ENCODE peak calls at places on chromosomes 5 and 9, in nine cellular contexts. One of them, this sample, is unnamed.

GRCh38 chr5:16461782-16462181 is 3.8 kb downstream of the ZNF622 start:
- DNase-seq in NT2/D1: no peak
- DNase-seq in HCT116: no peak
- DNase-seq in Jurkat, Clone E6-1: no peak
- DNase-seq in aorta: no peak
- DNase-seq in AG04450: peak; percentile 91
- DNase-seq in CD8-positive, alpha-beta memory T cell: no peak
- DNase-seq in A549: no peak
- DNase-seq in dorsolateral prefrontal cortex: no peak
- DNase-seq in this sample: no peak

GRCh38 chr9:92048924-92049625 is 66.1 kb downstream of the SPTLC1 start:
- DNase-seq in dorsolateral prefrontal cortex: no peak
- DNase-seq in aorta: no peak
- DNase-seq in NT2/D1: no peak
- DNase-seq in Jurkat, Clone E6-1: no peak
- DNase-seq in AG04450: peak; percentile 18
- DNase-seq in HCT116: no peak
- DNase-seq in CD8-positive, alpha-beta memory T cell: no peak
- DNase-seq in A549: no peak
- DNase-seq in this sample: no peak

GRCh38 chr9:130500340-130500771 is 55.6 kb downstream of the ASS1 start:
- DNase-seq in CD8-positive, alpha-beta memory T cell: no peak
- DNase-seq in HCT116: no peak
- DNase-seq in aorta: no peak
- DNase-seq in AG04450: no peak
- DNase-seq in dorsolateral prefrontal cortex: no peak
- DNase-seq in A549: no peak
- DNase-seq in NT2/D1: no peak
- DNase-seq in Jurkat, Clone E6-1: no peak
- DNase-seq in this sample: no peak

GRCh38 chr9:116565986-116566385 is 121.1 kb upstream of the TRIM32 start:
- DNase-seq in Jurkat, Clone E6-1: no peak
- DNase-seq in dorsolateral prefrontal cortex: no peak
- DNase-seq in AG04450: no peak
- DNase-seq in HCT116: no peak
- DNase-seq in aorta: no peak
- DNase-seq in CD8-positive, alpha-beta memory T cell: no peak
- DNase-seq in A549: no peak
- DNase-seq in NT2/D1: no peak
- DNase-seq in this sample: no peak

GRCh38 chr9:29213374-29214161 is 1640.3 kb upstream of the C9orf72 start:
- DNase-seq in CD8-positive, alpha-beta memory T cell: no peak
- DNase-seq in Jurkat, Clone E6-1: no peak
- DNase-seq in aorta: no peak
- DNase-seq in AG04450: no peak
- DNase-seq in dorsolateral prefrontal cortex: no peak
- DNase-seq in HCT116: no peak
- DNase-seq in NT2/D1: peak; percentile 51
- DNase-seq in A549: peak; percentile 33
- DNase-seq in this sample: no peak

GRCh38 chr5:127556609-127557348 is 39.3 kb downstream of the PRRC1 start:
- DNase-seq in AG04450: no peak
- DNase-seq in A549: no peak
- DNase-seq in aorta: no peak
- DNase-seq in CD8-positive, alpha-beta memory T cell: no peak
- DNase-seq in HCT116: no peak
- DNase-seq in dorsolateral prefrontal cortex: no peak
- DNase-seq in NT2/D1: no peak
- DNase-seq in Jurkat, Clone E6-1: no peak
- DNase-seq in this sample: no peak

GRCh38 chr9:135365013-135365768 is 114.4 kb upstream of the PPP1R26 start:
- DNase-seq in CD8-positive, alpha-beta memory T cell: no peak
- DNase-seq in Jurkat, Clone E6-1: no peak
- DNase-seq in AG04450: no peak
- DNase-seq in NT2/D1: no peak
- DNase-seq in HCT116: no peak
- DNase-seq in aorta: no peak
- DNase-seq in A549: no peak
- DNase-seq in dorsolateral prefrontal cortex: no peak
- DNase-seq in this sample: no peak

GRCh38 chr9:13716620-13717019 is 437.1 kb upstream of the MPDZ start:
- DNase-seq in dorsolateral prefrontal cortex: no peak
- DNase-seq in Jurkat, Clone E6-1: no peak
- DNase-seq in HCT116: no peak
- DNase-seq in AG04450: no peak
- DNase-seq in A549: no peak
- DNase-seq in CD8-positive, alpha-beta memory T cell: no peak
- DNase-seq in aorta: no peak
- DNase-seq in NT2/D1: no peak
- DNase-seq in this sample: no peak

GRCh38 chr9:97675655-97676054 is 21.5 kb downstream of the XPA start:
- DNase-seq in A549: no peak
- DNase-seq in aorta: no peak
- DNase-seq in CD8-positive, alpha-beta memory T cell: no peak
- DNase-seq in AG04450: no peak
- DNase-seq in HCT116: no peak
- DNase-seq in NT2/D1: no peak
- DNase-seq in dorsolateral prefrontal cortex: no peak
- DNase-seq in Jurkat, Clone E6-1: no peak
- DNase-seq in this sample: no peak

GRCh38 chr9:91945277-91946074 is 4.6 kb downstream of the ROR2 start:
- DNase-seq in dorsolateral prefrontal cortex: no peak
- DNase-seq in AG04450: no peak
- DNase-seq in HCT116: no peak
- DNase-seq in A549: no peak
- DNase-seq in aorta: no peak
- DNase-seq in CD8-positive, alpha-beta memory T cell: no peak
- DNase-seq in NT2/D1: no peak
- DNase-seq in Jurkat, Clone E6-1: no peak
- DNase-seq in this sample: no peak

GRCh38 chr5:39657943-39658342 is 233.2 kb upstream of the DAB2 start:
- DNase-seq in A549: no peak
- DNase-seq in aorta: no peak
- DNase-seq in HCT116: no peak
- DNase-seq in Jurkat, Clone E6-1: peak; percentile 12
- DNase-seq in CD8-positive, alpha-beta memory T cell: no peak
- DNase-seq in dorsolateral prefrontal cortex: no peak
- DNase-seq in NT2/D1: no peak
- DNase-seq in AG04450: no peak
- DNase-seq in this sample: no peak

GRCh38 chr5:142685418-142686209 is at the start of gene FGF1:
- DNase-seq in Jurkat, Clone E6-1: no peak
- DNase-seq in NT2/D1: no peak
- DNase-seq in aorta: peak; percentile 60
- DNase-seq in CD8-positive, alpha-beta memory T cell: no peak
- DNase-seq in A549: no peak
- DNase-seq in dorsolateral prefrontal cortex: peak; percentile 62
- DNase-seq in HCT116: no peak
- DNase-seq in AG04450: no peak
- DNase-seq in this sample: no peak

GRCh38 chr5:32449216-32449721 is 4.7 kb upstream of the ZFR start:
- DNase-seq in NT2/D1: no peak
- DNase-seq in HCT116: no peak
- DNase-seq in AG04450: no peak
- DNase-seq in CD8-positive, alpha-beta memory T cell: no peak
- DNase-seq in Jurkat, Clone E6-1: no peak
- DNase-seq in aorta: no peak
- DNase-seq in A549: no peak
- DNase-seq in dorsolateral prefrontal cortex: no peak
- DNase-seq in this sample: no peak

GRCh38 chr5:135861646-135862045 is 27.2 kb downstream of the SLC25A48 start:
- DNase-seq in aorta: no peak
- DNase-seq in NT2/D1: no peak
- DNase-seq in AG04450: no peak
- DNase-seq in HCT116: no peak
- DNase-seq in CD8-positive, alpha-beta memory T cell: no peak
- DNase-seq in A549: no peak
- DNase-seq in dorsolateral prefrontal cortex: no peak
- DNase-seq in Jurkat, Clone E6-1: no peak
- DNase-seq in this sample: no peak

GRCh38 chr5:154541553-154541952 is 63.5 kb upstream of the HAND1 start:
- DNase-seq in dorsolateral prefrontal cortex: no peak
- DNase-seq in aorta: no peak
- DNase-seq in HCT116: peak; percentile 8
- DNase-seq in Jurkat, Clone E6-1: no peak
- DNase-seq in A549: peak; percentile 18
- DNase-seq in AG04450: no peak
- DNase-seq in CD8-positive, alpha-beta memory T cell: no peak
- DNase-seq in NT2/D1: no peak
- DNase-seq in this sample: peak; percentile 76

GRCh38 chr5:61257421-61257820 is 74.6 kb upstream of the ZSWIM6 start:
- DNase-seq in HCT116: no peak
- DNase-seq in aorta: no peak
- DNase-seq in A549: no peak
- DNase-seq in Jurkat, Clone E6-1: no peak
- DNase-seq in NT2/D1: no peak
- DNase-seq in CD8-positive, alpha-beta memory T cell: no peak
- DNase-seq in dorsolateral prefrontal cortex: no peak
- DNase-seq in AG04450: no peak
- DNase-seq in this sample: no peak

GRCh38 chr5:177098103-177098771 is 11.5 kb downstream of the FGFR4 start:
- DNase-seq in A549: no peak
- DNase-seq in NT2/D1: no peak
- DNase-seq in aorta: no peak
- DNase-seq in Jurkat, Clone E6-1: no peak
- DNase-seq in dorsolateral prefrontal cortex: no peak
- DNase-seq in CD8-positive, alpha-beta memory T cell: no peak
- DNase-seq in AG04450: no peak
- DNase-seq in HCT116: no peak
- DNase-seq in this sample: no peak

GRCh38 chr5:43309657-43310056 is 3.6 kb downstream of the HMGCS1 start:
- DNase-seq in HCT116: no peak
- DNase-seq in A549: no peak
- DNase-seq in AG04450: no peak
- DNase-seq in CD8-positive, alpha-beta memory T cell: no peak
- DNase-seq in dorsolateral prefrontal cortex: no peak
- DNase-seq in Jurkat, Clone E6-1: no peak
- DNase-seq in NT2/D1: no peak
- DNase-seq in aorta: no peak
- DNase-seq in this sample: no peak

DNA sequence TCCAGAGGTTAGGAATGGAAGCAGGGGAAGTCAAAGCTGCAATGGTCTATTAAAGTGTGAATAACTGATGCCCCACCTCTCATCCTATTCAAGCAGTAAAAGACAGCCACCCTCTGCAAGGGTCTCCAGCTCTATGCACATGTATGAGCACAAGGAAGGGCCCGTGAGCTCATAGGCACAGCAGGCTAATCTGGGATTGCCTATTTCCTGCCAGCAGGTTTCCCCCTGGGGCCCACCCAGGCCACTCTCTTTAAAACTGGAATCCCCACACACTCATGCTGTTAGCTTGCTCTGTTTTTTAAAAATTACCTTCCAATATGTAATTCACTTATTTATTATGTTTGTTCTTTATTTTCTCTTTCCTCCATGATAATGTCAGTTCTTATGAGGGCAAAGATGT is 48.7 kb upstream of the ZNF366 start:
- DNase-seq in A549: no peak
- DNase-seq in AG04450: no peak
- DNase-seq in NT2/D1: no peak
- DNase-seq in aorta: no peak
- DNase-seq in Jurkat, Clone E6-1: no peak
- DNase-seq in HCT116: no peak
- DNase-seq in dorsolateral prefrontal cortex: no peak
- DNase-seq in CD8-positive, alpha-beta memory T cell: no peak
- DNase-seq in this sample: no peak
- H3K4me3 ChIP-seq in A549: peak overlapping the region; percentile 39
- H3K4me3 ChIP-seq in AG04450: no peak overlapping the region
- H3K4me3 ChIP-seq in NT2/D1: peak overlapping the region; percentile 49
- H3K4me3 ChIP-seq in aorta: no peak overlapping the region
- H3K4me3 ChIP-seq in Jurkat, Clone E6-1: no peak overlapping the region
- H3K4me3 ChIP-seq in HCT116: no peak overlapping the region
- H3K4me3 ChIP-seq in dorsolateral prefrontal cortex: peak overlapping the region; percentile 32
- H3K4me3 ChIP-seq in CD8-positive, alpha-beta memory T cell: no peak overlapping the region
- H3K4me3 ChIP-seq in this sample: no peak overlapping the region

GRCh38 chr9:87193925-87194380 is 246.6 kb upstream of the GAS1 start:
- DNase-seq in HCT116: no peak
- DNase-seq in AG04450: peak; percentile 54
- DNase-seq in dorsolateral prefrontal cortex: no peak
- DNase-seq in Jurkat, Clone E6-1: no peak
- DNase-seq in aorta: peak; percentile 49
- DNase-seq in NT2/D1: no peak
- DNase-seq in CD8-positive, alpha-beta memory T cell: no peak
- DNase-seq in A549: no peak
- DNase-seq in this sample: no peak
- H3K4me3 ChIP-seq in HCT116: no peak overlapping the region
- H3K4me3 ChIP-seq in AG04450: no peak overlapping the region
- H3K4me3 ChIP-seq in dorsolateral prefrontal cortex: no peak overlapping the region
- H3K4me3 ChIP-seq in Jurkat, Clone E6-1: no peak overlapping the region
- H3K4me3 ChIP-seq in aorta: no peak overlapping the region
- H3K4me3 ChIP-seq in NT2/D1: no peak overlapping the region
- H3K4me3 ChIP-seq in CD8-positive, alpha-beta memory T cell: no peak overlapping the region
- H3K4me3 ChIP-seq in A549: no peak overlapping the region
- H3K4me3 ChIP-seq in this sample: no peak overlapping the region

GRCh38 chr5:157961828-157962390 is 103.0 kb upstream of the CLINT1 start:
- DNase-seq in A549: no peak
- DNase-seq in CD8-positive, alpha-beta memory T cell: no peak
- DNase-seq in HCT116: no peak
- DNase-seq in Jurkat, Clone E6-1: no peak
- DNase-seq in dorsolateral prefrontal cortex: no peak
- DNase-seq in NT2/D1: no peak
- DNase-seq in aorta: no peak
- DNase-seq in AG04450: no peak
- DNase-seq in this sample: no peak
- H3K4me3 ChIP-seq in A549: no peak overlapping the region
- H3K4me3 ChIP-seq in CD8-positive, alpha-beta memory T cell: no peak overlapping the region
- H3K4me3 ChIP-seq in HCT116: no peak overlapping the region
- H3K4me3 ChIP-seq in Jurkat, Clone E6-1: no peak overlapping the region
- H3K4me3 ChIP-seq in dorsolateral prefrontal cortex: no peak overlapping the region
- H3K4me3 ChIP-seq in NT2/D1: no peak overlapping the region
- H3K4me3 ChIP-seq in aorta: no peak overlapping the region
- H3K4me3 ChIP-seq in AG04450: no peak overlapping the region
- H3K4me3 ChIP-seq in this sample: no peak overlapping the region

DNA sequence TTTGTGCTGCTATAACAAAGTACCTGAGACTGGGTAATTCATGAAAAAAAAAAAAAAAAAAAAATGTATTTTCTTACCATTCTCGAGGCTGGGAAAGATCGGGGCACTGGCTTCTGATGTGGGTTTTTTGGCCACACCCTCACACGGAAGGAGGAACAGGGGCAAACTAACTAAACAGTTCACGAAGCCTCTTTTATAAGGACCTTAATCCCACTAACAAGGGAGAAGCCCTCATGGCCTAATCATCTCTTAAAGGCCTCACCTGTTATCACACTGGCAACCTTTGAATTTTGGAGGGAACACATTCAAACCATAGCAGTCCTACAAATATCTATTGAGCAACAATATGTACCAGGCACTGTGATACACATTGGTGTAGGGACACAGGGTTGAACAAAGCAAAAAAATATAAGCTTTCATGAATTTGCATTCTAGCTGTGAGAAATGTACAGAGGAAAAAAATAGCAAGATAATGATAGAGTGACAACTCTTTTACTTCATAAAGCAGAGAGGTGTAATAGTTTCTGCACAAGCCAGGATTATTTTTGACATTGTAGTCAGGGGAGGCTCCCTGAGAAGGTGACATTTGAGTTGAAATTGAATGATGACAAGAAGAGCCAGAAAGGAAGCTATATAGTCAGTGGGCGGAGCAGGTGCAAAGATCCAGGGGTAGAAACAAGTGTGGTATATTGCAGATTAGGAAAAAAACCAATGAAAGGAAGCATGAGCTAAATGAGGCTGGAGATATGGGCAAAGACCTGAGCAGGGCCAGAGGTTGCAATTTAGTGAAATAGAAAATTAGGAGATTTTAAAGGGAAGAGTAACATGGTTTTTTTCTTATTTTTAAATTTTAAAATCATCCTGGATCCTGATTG is 68.1 kb upstream of the GRAMD2B start:
- DNase-seq in HCT116: no peak
- DNase-seq in aorta: no peak
- DNase-seq in AG04450: no peak
- DNase-seq in Jurkat, Clone E6-1: peak; percentile 6
- DNase-seq in dorsolateral prefrontal cortex: no peak
- DNase-seq in NT2/D1: no peak
- DNase-seq in CD8-positive, alpha-beta memory T cell: no peak
- DNase-seq in A549: no peak
- DNase-seq in this sample: no peak
- H3K4me3 ChIP-seq in HCT116: no peak overlapping the region
- H3K4me3 ChIP-seq in aorta: no peak overlapping the region
- H3K4me3 ChIP-seq in AG04450: no peak overlapping the region
- H3K4me3 ChIP-seq in Jurkat, Clone E6-1: no peak overlapping the region
- H3K4me3 ChIP-seq in dorsolateral prefrontal cortex: no peak overlapping the region
- H3K4me3 ChIP-seq in NT2/D1: no peak overlapping the region
- H3K4me3 ChIP-seq in CD8-positive, alpha-beta memory T cell: no peak overlapping the region
- H3K4me3 ChIP-seq in A549: no peak overlapping the region
- H3K4me3 ChIP-seq in this sample: no peak overlapping the region

This sample was measured in Karpas-422.